ENCODE peak calls at places on chromosome 2, in ten cellular contexts. One of them, this sample, is unnamed.

GRCh38 chr2:172484253-172484652 is 56.9 kb downstream of the ITGA6 start:
- DNase-seq in activated naive CD4-positive, alpha-beta T cell treated with anti-CD3 and anti-CD28 coated beads, Interleukin-2, amount 10 ng/mL, durations not matched to agents 7 days and 5 days: no peak
- DNase-seq in neural crest cell: no peak
- DNase-seq in left ventricle myocardium inferior: no peak
- DNase-seq in cardiac muscle cell: peak
- DNase-seq in type B pancreatic cell: no peak
- DNase-seq in cardiac septum: no peak
- DNase-seq in activated CD8-positive, alpha-beta memory T cell treated with anti-CD3 and anti-CD28 coated beads, Interleukin-2, amount 50 U/mL, for 48 hours: no peak
- DNase-seq in activated T-cell treated with anti-CD3 and anti-CD28 coated beads, Interleukin-2, amount 50 U/mL, for 24 hours: no peak
- DNase-seq in H7: no peak
- DNase-seq in this sample: no peak

GRCh38 chr2:45585267-45585861 is 25.7 kb downstream of the SRBD1 start:
- DNase-seq in activated T-cell treated with anti-CD3 and anti-CD28 coated beads, Interleukin-2, amount 50 U/mL, for 24 hours: no peak
- DNase-seq in activated naive CD4-positive, alpha-beta T cell treated with anti-CD3 and anti-CD28 coated beads, Interleukin-2, amount 10 ng/mL, durations not matched to agents 7 days and 5 days: peak
- DNase-seq in cardiac septum: no peak
- DNase-seq in type B pancreatic cell: no peak
- DNase-seq in cardiac muscle cell: peak
- DNase-seq in neural crest cell: no peak
- DNase-seq in left ventricle myocardium inferior: no peak
- DNase-seq in H7: no peak
- DNase-seq in activated CD8-positive, alpha-beta memory T cell treated with anti-CD3 and anti-CD28 coated beads, Interleukin-2, amount 50 U/mL, for 48 hours: no peak
- DNase-seq in this sample: no peak

GRCh38 chr2:233007270-233007669 is 5.8 kb downstream of the NGEF start:
- DNase-seq in cardiac muscle cell: no peak
- DNase-seq in type B pancreatic cell: peak
- DNase-seq in left ventricle myocardium inferior: no peak
- DNase-seq in H7: no peak
- DNase-seq in cardiac septum: no peak
- DNase-seq in activated naive CD4-positive, alpha-beta T cell treated with anti-CD3 and anti-CD28 coated beads, Interleukin-2, amount 10 ng/mL, durations not matched to agents 7 days and 5 days: no peak
- DNase-seq in activated CD8-positive, alpha-beta memory T cell treated with anti-CD3 and anti-CD28 coated beads, Interleukin-2, amount 50 U/mL, for 48 hours: no peak
- DNase-seq in neural crest cell: no peak
- DNase-seq in activated T-cell treated with anti-CD3 and anti-CD28 coated beads, Interleukin-2, amount 50 U/mL, for 24 hours: no peak
- DNase-seq in this sample: no peak

GRCh38 chr2:44120428-44120827 is 48.2 kb upstream of the PPM1B start:
- DNase-seq in left ventricle myocardium inferior: no peak
- DNase-seq in activated naive CD4-positive, alpha-beta T cell treated with anti-CD3 and anti-CD28 coated beads, Interleukin-2, amount 10 ng/mL, durations not matched to agents 7 days and 5 days: peak
- DNase-seq in cardiac septum: no peak
- DNase-seq in activated CD8-positive, alpha-beta memory T cell treated with anti-CD3 and anti-CD28 coated beads, Interleukin-2, amount 50 U/mL, for 48 hours: no peak
- DNase-seq in neural crest cell: no peak
- DNase-seq in activated T-cell treated with anti-CD3 and anti-CD28 coated beads, Interleukin-2, amount 50 U/mL, for 24 hours: no peak
- DNase-seq in type B pancreatic cell: no peak
- DNase-seq in cardiac muscle cell: peak
- DNase-seq in H7: no peak
- DNase-seq in this sample: peak

GRCh38 chr2:155695505-155695904 is 637.0 kb downstream of the NR4A2 start:
- DNase-seq in activated T-cell treated with anti-CD3 and anti-CD28 coated beads, Interleukin-2, amount 50 U/mL, for 24 hours: no peak
- DNase-seq in activated naive CD4-positive, alpha-beta T cell treated with anti-CD3 and anti-CD28 coated beads, Interleukin-2, amount 10 ng/mL, durations not matched to agents 7 days and 5 days: no peak
- DNase-seq in neural crest cell: no peak
- DNase-seq in cardiac septum: no peak
- DNase-seq in type B pancreatic cell: no peak
- DNase-seq in left ventricle myocardium inferior: no peak
- DNase-seq in H7: no peak
- DNase-seq in activated CD8-positive, alpha-beta memory T cell treated with anti-CD3 and anti-CD28 coated beads, Interleukin-2, amount 50 U/mL, for 48 hours: no peak
- DNase-seq in cardiac muscle cell: no peak
- DNase-seq in this sample: no peak

GRCh38 chr2:36561223-36561944 is 36.6 kb downstream of the FEZ2 start:
- DNase-seq in H7: peak
- DNase-seq in activated CD8-positive, alpha-beta memory T cell treated with anti-CD3 and anti-CD28 coated beads, Interleukin-2, amount 50 U/mL, for 48 hours: no peak
- DNase-seq in cardiac muscle cell: peak
- DNase-seq in neural crest cell: no peak
- DNase-seq in left ventricle myocardium inferior: no peak
- DNase-seq in cardiac septum: no peak
- DNase-seq in type B pancreatic cell: no peak
- DNase-seq in activated naive CD4-positive, alpha-beta T cell treated with anti-CD3 and anti-CD28 coated beads, Interleukin-2, amount 10 ng/mL, durations not matched to agents 7 days and 5 days: no peak
- DNase-seq in activated T-cell treated with anti-CD3 and anti-CD28 coated beads, Interleukin-2, amount 50 U/mL, for 24 hours: no peak
- DNase-seq in this sample: peak

GRCh38 chr2:205769879-205770278 is 87.6 kb downstream of the NRP2 start:
- DNase-seq in cardiac septum: no peak
- DNase-seq in type B pancreatic cell: no peak
- DNase-seq in activated CD8-positive, alpha-beta memory T cell treated with anti-CD3 and anti-CD28 coated beads, Interleukin-2, amount 50 U/mL, for 48 hours: no peak
- DNase-seq in cardiac muscle cell: no peak
- DNase-seq in left ventricle myocardium inferior: no peak
- DNase-seq in activated T-cell treated with anti-CD3 and anti-CD28 coated beads, Interleukin-2, amount 50 U/mL, for 24 hours: no peak
- DNase-seq in activated naive CD4-positive, alpha-beta T cell treated with anti-CD3 and anti-CD28 coated beads, Interleukin-2, amount 10 ng/mL, durations not matched to agents 7 days and 5 days: no peak
- DNase-seq in H7: no peak
- DNase-seq in neural crest cell: no peak
- DNase-seq in this sample: no peak

GRCh38 chr2:48733067-48733503 is 22.4 kb downstream of the LHCGR start:
- DNase-seq in activated naive CD4-positive, alpha-beta T cell treated with anti-CD3 and anti-CD28 coated beads, Interleukin-2, amount 10 ng/mL, durations not matched to agents 7 days and 5 days: no peak
- DNase-seq in activated CD8-positive, alpha-beta memory T cell treated with anti-CD3 and anti-CD28 coated beads, Interleukin-2, amount 50 U/mL, for 48 hours: no peak
- DNase-seq in H7: no peak
- DNase-seq in neural crest cell: no peak
- DNase-seq in type B pancreatic cell: no peak
- DNase-seq in cardiac septum: no peak
- DNase-seq in cardiac muscle cell: no peak
- DNase-seq in left ventricle myocardium inferior: no peak
- DNase-seq in activated T-cell treated with anti-CD3 and anti-CD28 coated beads, Interleukin-2, amount 50 U/mL, for 24 hours: no peak
- DNase-seq in this sample: no peak

GRCh38 chr2:10412380-10412779 is 35.7 kb downstream of the ODC1 start:
- DNase-seq in activated naive CD4-positive, alpha-beta T cell treated with anti-CD3 and anti-CD28 coated beads, Interleukin-2, amount 10 ng/mL, durations not matched to agents 7 days and 5 days: peak
- DNase-seq in neural crest cell: peak
- DNase-seq in activated T-cell treated with anti-CD3 and anti-CD28 coated beads, Interleukin-2, amount 50 U/mL, for 24 hours: no peak
- DNase-seq in cardiac septum: no peak
- DNase-seq in left ventricle myocardium inferior: no peak
- DNase-seq in H7: peak
- DNase-seq in activated CD8-positive, alpha-beta memory T cell treated with anti-CD3 and anti-CD28 coated beads, Interleukin-2, amount 50 U/mL, for 48 hours: no peak
- DNase-seq in cardiac muscle cell: peak
- DNase-seq in type B pancreatic cell: no peak
- DNase-seq in this sample: no peak

GRCh38 chr2:33023732-33024301 is 77.1 kb downstream of the LTBP1 start:
- DNase-seq in activated CD8-positive, alpha-beta memory T cell treated with anti-CD3 and anti-CD28 coated beads, Interleukin-2, amount 50 U/mL, for 48 hours: no peak
- DNase-seq in left ventricle myocardium inferior: no peak
- DNase-seq in neural crest cell: no peak
- DNase-seq in type B pancreatic cell: no peak
- DNase-seq in activated naive CD4-positive, alpha-beta T cell treated with anti-CD3 and anti-CD28 coated beads, Interleukin-2, amount 10 ng/mL, durations not matched to agents 7 days and 5 days: no peak
- DNase-seq in cardiac septum: no peak
- DNase-seq in activated T-cell treated with anti-CD3 and anti-CD28 coated beads, Interleukin-2, amount 50 U/mL, for 24 hours: no peak
- DNase-seq in H7: no peak
- DNase-seq in cardiac muscle cell: peak
- DNase-seq in this sample: no peak

GRCh38 chr2:226725096-226725495 is 74.5 kb downstream of the IRS1 start:
- DNase-seq in type B pancreatic cell: no peak
- DNase-seq in cardiac muscle cell: no peak
- DNase-seq in activated CD8-positive, alpha-beta memory T cell treated with anti-CD3 and anti-CD28 coated beads, Interleukin-2, amount 50 U/mL, for 48 hours: no peak
- DNase-seq in left ventricle myocardium inferior: peak
- DNase-seq in cardiac septum: no peak
- DNase-seq in H7: no peak
- DNase-seq in activated T-cell treated with anti-CD3 and anti-CD28 coated beads, Interleukin-2, amount 50 U/mL, for 24 hours: no peak
- DNase-seq in neural crest cell: no peak
- DNase-seq in activated naive CD4-positive, alpha-beta T cell treated with anti-CD3 and anti-CD28 coated beads, Interleukin-2, amount 10 ng/mL, durations not matched to agents 7 days and 5 days: no peak
- DNase-seq in this sample: no peak

GRCh38 chr2:98547092-98547798 is 61.1 kb downstream of the COA5 start:
- DNase-seq in activated naive CD4-positive, alpha-beta T cell treated with anti-CD3 and anti-CD28 coated beads, Interleukin-2, amount 10 ng/mL, durations not matched to agents 7 days and 5 days: no peak
- DNase-seq in left ventricle myocardium inferior: no peak
- DNase-seq in cardiac septum: no peak
- DNase-seq in neural crest cell: no peak
- DNase-seq in H7: no peak
- DNase-seq in type B pancreatic cell: no peak
- DNase-seq in cardiac muscle cell: no peak
- DNase-seq in activated T-cell treated with anti-CD3 and anti-CD28 coated beads, Interleukin-2, amount 50 U/mL, for 24 hours: no peak
- DNase-seq in activated CD8-positive, alpha-beta memory T cell treated with anti-CD3 and anti-CD28 coated beads, Interleukin-2, amount 50 U/mL, for 48 hours: no peak
- DNase-seq in this sample: no peak

GRCh38 chr2:54455584-54456525 is at the start of gene SPTBN1:
- DNase-seq in activated T-cell treated with anti-CD3 and anti-CD28 coated beads, Interleukin-2, amount 50 U/mL, for 24 hours: peak
- DNase-seq in left ventricle myocardium inferior: peak
- DNase-seq in activated naive CD4-positive, alpha-beta T cell treated with anti-CD3 and anti-CD28 coated beads, Interleukin-2, amount 10 ng/mL, durations not matched to agents 7 days and 5 days: peak
- DNase-seq in H7: peak
- DNase-seq in neural crest cell: peak
- DNase-seq in activated CD8-positive, alpha-beta memory T cell treated with anti-CD3 and anti-CD28 coated beads, Interleukin-2, amount 50 U/mL, for 48 hours: peak
- DNase-seq in cardiac muscle cell: peak
- DNase-seq in type B pancreatic cell: peak
- DNase-seq in cardiac septum: peak
- DNase-seq in this sample: peak

GRCh38 chr2:230865324-230865765 is 603 bp downstream of the ITM2C start:
- DNase-seq in cardiac septum: no peak
- DNase-seq in type B pancreatic cell: no peak
- DNase-seq in activated T-cell treated with anti-CD3 and anti-CD28 coated beads, Interleukin-2, amount 50 U/mL, for 24 hours: no peak
- DNase-seq in activated naive CD4-positive, alpha-beta T cell treated with anti-CD3 and anti-CD28 coated beads, Interleukin-2, amount 10 ng/mL, durations not matched to agents 7 days and 5 days: peak
- DNase-seq in left ventricle myocardium inferior: no peak
- DNase-seq in neural crest cell: no peak
- DNase-seq in activated CD8-positive, alpha-beta memory T cell treated with anti-CD3 and anti-CD28 coated beads, Interleukin-2, amount 50 U/mL, for 48 hours: peak
- DNase-seq in H7: peak
- DNase-seq in cardiac muscle cell: peak
- DNase-seq in this sample: no peak

GRCh38 chr2:98907966-98908905 is 27.8 kb downstream of the CRACDL start:
- DNase-seq in activated CD8-positive, alpha-beta memory T cell treated with anti-CD3 and anti-CD28 coated beads, Interleukin-2, amount 50 U/mL, for 48 hours: peak
- DNase-seq in cardiac septum: peak
- DNase-seq in left ventricle myocardium inferior: no peak
- DNase-seq in type B pancreatic cell: peak
- DNase-seq in neural crest cell: no peak
- DNase-seq in activated T-cell treated with anti-CD3 and anti-CD28 coated beads, Interleukin-2, amount 50 U/mL, for 24 hours: no peak
- DNase-seq in cardiac muscle cell: no peak
- DNase-seq in activated naive CD4-positive, alpha-beta T cell treated with anti-CD3 and anti-CD28 coated beads, Interleukin-2, amount 10 ng/mL, durations not matched to agents 7 days and 5 days: no peak
- DNase-seq in H7: no peak
- DNase-seq in this sample: no peak

GRCh38 chr2:39620067-39620466 is 45.6 kb upstream of the TMEM178A start:
- DNase-seq in H7: no peak
- DNase-seq in activated naive CD4-positive, alpha-beta T cell treated with anti-CD3 and anti-CD28 coated beads, Interleukin-2, amount 10 ng/mL, durations not matched to agents 7 days and 5 days: no peak
- DNase-seq in left ventricle myocardium inferior: peak
- DNase-seq in neural crest cell: no peak
- DNase-seq in activated T-cell treated with anti-CD3 and anti-CD28 coated beads, Interleukin-2, amount 50 U/mL, for 24 hours: no peak
- DNase-seq in activated CD8-positive, alpha-beta memory T cell treated with anti-CD3 and anti-CD28 coated beads, Interleukin-2, amount 50 U/mL, for 48 hours: no peak
- DNase-seq in cardiac muscle cell: peak
- DNase-seq in cardiac septum: no peak
- DNase-seq in type B pancreatic cell: no peak
- DNase-seq in this sample: peak

GRCh38 chr2:151251012-151251411 is 10.7 kb downstream of the RBM43 start:
- DNase-seq in activated T-cell treated with anti-CD3 and anti-CD28 coated beads, Interleukin-2, amount 50 U/mL, for 24 hours: no peak
- DNase-seq in activated naive CD4-positive, alpha-beta T cell treated with anti-CD3 and anti-CD28 coated beads, Interleukin-2, amount 10 ng/mL, durations not matched to agents 7 days and 5 days: no peak
- DNase-seq in left ventricle myocardium inferior: no peak
- DNase-seq in activated CD8-positive, alpha-beta memory T cell treated with anti-CD3 and anti-CD28 coated beads, Interleukin-2, amount 50 U/mL, for 48 hours: no peak
- DNase-seq in cardiac septum: no peak
- DNase-seq in H7: no peak
- DNase-seq in type B pancreatic cell: no peak
- DNase-seq in cardiac muscle cell: peak
- DNase-seq in neural crest cell: no peak
- DNase-seq in this sample: peak

GRCh38 chr2:73243884-73244570 is 9.9 kb downstream of the CCT7 start:
- DNase-seq in activated naive CD4-positive, alpha-beta T cell treated with anti-CD3 and anti-CD28 coated beads, Interleukin-2, amount 10 ng/mL, durations not matched to agents 7 days and 5 days: no peak
- DNase-seq in neural crest cell: no peak
- DNase-seq in activated CD8-positive, alpha-beta memory T cell treated with anti-CD3 and anti-CD28 coated beads, Interleukin-2, amount 50 U/mL, for 48 hours: no peak
- DNase-seq in cardiac septum: no peak
- DNase-seq in left ventricle myocardium inferior: no peak
- DNase-seq in type B pancreatic cell: no peak
- DNase-seq in H7: no peak
- DNase-seq in cardiac muscle cell: peak
- DNase-seq in activated T-cell treated with anti-CD3 and anti-CD28 coated beads, Interleukin-2, amount 50 U/mL, for 24 hours: no peak
- DNase-seq in this sample: no peak

GRCh38 chr2:109141006-109141600 is 12.1 kb downstream of the SH3RF3 start:
- DNase-seq in left ventricle myocardium inferior: no peak
- DNase-seq in cardiac muscle cell: no peak
- DNase-seq in activated CD8-positive, alpha-beta memory T cell treated with anti-CD3 and anti-CD28 coated beads, Interleukin-2, amount 50 U/mL, for 48 hours: no peak
- DNase-seq in cardiac septum: no peak
- DNase-seq in neural crest cell: no peak
- DNase-seq in H7: no peak
- DNase-seq in type B pancreatic cell: no peak
- DNase-seq in activated T-cell treated with anti-CD3 and anti-CD28 coated beads, Interleukin-2, amount 50 U/mL, for 24 hours: no peak
- DNase-seq in activated naive CD4-positive, alpha-beta T cell treated with anti-CD3 and anti-CD28 coated beads, Interleukin-2, amount 10 ng/mL, durations not matched to agents 7 days and 5 days: no peak
- DNase-seq in this sample: no peak

GRCh38 chr2:66013456-66013855 is 421.5 kb upstream of the MEIS1 start:
- DNase-seq in activated CD8-positive, alpha-beta memory T cell treated with anti-CD3 and anti-CD28 coated beads, Interleukin-2, amount 50 U/mL, for 48 hours: no peak
- DNase-seq in type B pancreatic cell: no peak
- DNase-seq in cardiac muscle cell: peak
- DNase-seq in activated naive CD4-positive, alpha-beta T cell treated with anti-CD3 and anti-CD28 coated beads, Interleukin-2, amount 10 ng/mL, durations not matched to agents 7 days and 5 days: no peak
- DNase-seq in activated T-cell treated with anti-CD3 and anti-CD28 coated beads, Interleukin-2, amount 50 U/mL, for 24 hours: no peak
- DNase-seq in left ventricle myocardium inferior: no peak
- DNase-seq in H7: no peak
- DNase-seq in cardiac septum: no peak
- DNase-seq in neural crest cell: no peak
- DNase-seq in this sample: no peak

GRCh38 chr2:223460774-223461211 is 141.4 kb downstream of the SCG2 start:
- DNase-seq in cardiac septum: no peak
- DNase-seq in activated naive CD4-positive, alpha-beta T cell treated with anti-CD3 and anti-CD28 coated beads, Interleukin-2, amount 10 ng/mL, durations not matched to agents 7 days and 5 days: no peak
- DNase-seq in activated T-cell treated with anti-CD3 and anti-CD28 coated beads, Interleukin-2, amount 50 U/mL, for 24 hours: no peak
- DNase-seq in neural crest cell: no peak
- DNase-seq in H7: no peak
- DNase-seq in left ventricle myocardium inferior: no peak
- DNase-seq in activated CD8-positive, alpha-beta memory T cell treated with anti-CD3 and anti-CD28 coated beads, Interleukin-2, amount 50 U/mL, for 48 hours: no peak
- DNase-seq in type B pancreatic cell: no peak
- DNase-seq in cardiac muscle cell: peak
- DNase-seq in this sample: no peak

GRCh38 chr2:157267476-157267875 is 10.0 kb downstream of the GALNT5 start:
- DNase-seq in cardiac septum: no peak
- DNase-seq in neural crest cell: no peak
- DNase-seq in type B pancreatic cell: no peak
- DNase-seq in cardiac muscle cell: no peak
- DNase-seq in activated T-cell treated with anti-CD3 and anti-CD28 coated beads, Interleukin-2, amount 50 U/mL, for 24 hours: no peak
- DNase-seq in activated naive CD4-positive, alpha-beta T cell treated with anti-CD3 and anti-CD28 coated beads, Interleukin-2, amount 10 ng/mL, durations not matched to agents 7 days and 5 days: no peak
- DNase-seq in left ventricle myocardium inferior: no peak
- DNase-seq in H7: no peak
- DNase-seq in activated CD8-positive, alpha-beta memory T cell treated with anti-CD3 and anti-CD28 coated beads, Interleukin-2, amount 50 U/mL, for 48 hours: no peak
- DNase-seq in this sample: no peak

GRCh38 chr2:131062066-131062465 is 31.2 kb downstream of the FAM168B start:
- DNase-seq in cardiac muscle cell: no peak
- DNase-seq in neural crest cell: no peak
- DNase-seq in H7: no peak
- DNase-seq in left ventricle myocardium inferior: no peak
- DNase-seq in activated naive CD4-positive, alpha-beta T cell treated with anti-CD3 and anti-CD28 coated beads, Interleukin-2, amount 10 ng/mL, durations not matched to agents 7 days and 5 days: no peak
- DNase-seq in cardiac septum: no peak
- DNase-seq in activated T-cell treated with anti-CD3 and anti-CD28 coated beads, Interleukin-2, amount 50 U/mL, for 24 hours: no peak
- DNase-seq in activated CD8-positive, alpha-beta memory T cell treated with anti-CD3 and anti-CD28 coated beads, Interleukin-2, amount 50 U/mL, for 48 hours: no peak
- DNase-seq in type B pancreatic cell: no peak
- DNase-seq in this sample: no peak

GRCh38 chr2:215537621-215538020 is 101.8 kb upstream of the FN1 start:
- DNase-seq in activated CD8-positive, alpha-beta memory T cell treated with anti-CD3 and anti-CD28 coated beads, Interleukin-2, amount 50 U/mL, for 48 hours: no peak
- DNase-seq in cardiac septum: no peak
- DNase-seq in activated naive CD4-positive, alpha-beta T cell treated with anti-CD3 and anti-CD28 coated beads, Interleukin-2, amount 10 ng/mL, durations not matched to agents 7 days and 5 days: no peak
- DNase-seq in cardiac muscle cell: peak
- DNase-seq in left ventricle myocardium inferior: no peak
- DNase-seq in type B pancreatic cell: no peak
- DNase-seq in H7: peak
- DNase-seq in activated T-cell treated with anti-CD3 and anti-CD28 coated beads, Interleukin-2, amount 50 U/mL, for 24 hours: no peak
- DNase-seq in neural crest cell: no peak
- DNase-seq in this sample: peak

GRCh38 chr2:217835931-217836881 is 166.6 kb downstream of the TNS1 start:
- DNase-seq in cardiac muscle cell: peak
- DNase-seq in activated CD8-positive, alpha-beta memory T cell treated with anti-CD3 and anti-CD28 coated beads, Interleukin-2, amount 50 U/mL, for 48 hours: no peak
- DNase-seq in neural crest cell: peak
- DNase-seq in cardiac septum: no peak
- DNase-seq in type B pancreatic cell: no peak
- DNase-seq in left ventricle myocardium inferior: peak
- DNase-seq in activated T-cell treated with anti-CD3 and anti-CD28 coated beads, Interleukin-2, amount 50 U/mL, for 24 hours: no peak
- DNase-seq in H7: peak
- DNase-seq in activated naive CD4-positive, alpha-beta T cell treated with anti-CD3 and anti-CD28 coated beads, Interleukin-2, amount 10 ng/mL, durations not matched to agents 7 days and 5 days: no peak
- DNase-seq in this sample: peak

GRCh38 chr2:10347559-10347941 is 44.8 kb downstream of the HPCAL1 start:
- DNase-seq in activated CD8-positive, alpha-beta memory T cell treated with anti-CD3 and anti-CD28 coated beads, Interleukin-2, amount 50 U/mL, for 48 hours: no peak
- DNase-seq in H7: no peak
- DNase-seq in activated naive CD4-positive, alpha-beta T cell treated with anti-CD3 and anti-CD28 coated beads, Interleukin-2, amount 10 ng/mL, durations not matched to agents 7 days and 5 days: no peak
- DNase-seq in left ventricle myocardium inferior: no peak
- DNase-seq in activated T-cell treated with anti-CD3 and anti-CD28 coated beads, Interleukin-2, amount 50 U/mL, for 24 hours: no peak
- DNase-seq in type B pancreatic cell: no peak
- DNase-seq in cardiac septum: no peak
- DNase-seq in cardiac muscle cell: no peak
- DNase-seq in neural crest cell: no peak
- DNase-seq in this sample: no peak

GRCh38 chr2:37819228-37819627 is 105.9 kb upstream of the RMDN2 start:
- DNase-seq in activated naive CD4-positive, alpha-beta T cell treated with anti-CD3 and anti-CD28 coated beads, Interleukin-2, amount 10 ng/mL, durations not matched to agents 7 days and 5 days: no peak
- DNase-seq in type B pancreatic cell: no peak
- DNase-seq in activated T-cell treated with anti-CD3 and anti-CD28 coated beads, Interleukin-2, amount 50 U/mL, for 24 hours: no peak
- DNase-seq in H7: no peak
- DNase-seq in cardiac muscle cell: peak
- DNase-seq in cardiac septum: no peak
- DNase-seq in activated CD8-positive, alpha-beta memory T cell treated with anti-CD3 and anti-CD28 coated beads, Interleukin-2, amount 50 U/mL, for 48 hours: no peak
- DNase-seq in neural crest cell: no peak
- DNase-seq in left ventricle myocardium inferior: no peak
- DNase-seq in this sample: peak

GRCh38 chr2:230877131-230877736 is 12.5 kb downstream of the ITM2C start:
- DNase-seq in cardiac septum: peak
- DNase-seq in neural crest cell: no peak
- DNase-seq in type B pancreatic cell: no peak
- DNase-seq in left ventricle myocardium inferior: no peak
- DNase-seq in H7: peak
- DNase-seq in cardiac muscle cell: no peak
- DNase-seq in activated CD8-positive, alpha-beta memory T cell treated with anti-CD3 and anti-CD28 coated beads, Interleukin-2, amount 50 U/mL, for 48 hours: peak
- DNase-seq in activated T-cell treated with anti-CD3 and anti-CD28 coated beads, Interleukin-2, amount 50 U/mL, for 24 hours: peak
- DNase-seq in activated naive CD4-positive, alpha-beta T cell treated with anti-CD3 and anti-CD28 coated beads, Interleukin-2, amount 10 ng/mL, durations not matched to agents 7 days and 5 days: peak
- DNase-seq in this sample: no peak

This sample was measured in non-pigmented ciliary epithelial cell.